ENCODE peak calls at places on chromosomes 3 and 15, in eight cellular contexts. G is heart left ventricle, D is endodermal cell, Q is neural progenitor cell, N is brain microvascular endothelial cell, S is tibial nerve, P is bronchial epithelial cell, U is esophagus muscularis mucosa. R is an unnamed sample.
A peak's percentile ranks its signal among the peaks of the same experiment; 100 is the strongest.

GRCh38 chr3:132953683-132954082 is 84.5 kb upstream of the TMEM108 start:
- DNase-seq in G (no peak), D (no peak), Q (no peak), N (no peak), S (no peak), P (no peak), U (no peak), R (no peak)

GRCh38 chr3:24583004-24583403 is 88.4 kb upstream of the THRB start:
- DNase-seq in G (no peak), D (no peak), Q (peak; percentile 7), N (peak; percentile 10), S (no peak), P (peak; percentile 39), U (no peak), R (no peak)

GRCh38 chr3:138032567-138032966 is 22.6 kb downstream of the CLDN18 start:
- DNase-seq in G (no peak), D (no peak), Q (no peak), N (no peak), S (no peak), P (no peak), U (no peak), R (no peak)

GRCh38 chr3:63582943-63583500 is 69.5 kb upstream of the SNTN start:
- DNase-seq in G (no peak), D (no peak), Q (no peak), N (no peak), S (no peak), P (no peak), U (no peak), R (no peak)

GRCh38 chr15:69303337-69304175 is 4.8 kb downstream of the PAQR5 start:
- DNase-seq in G (no peak), D (no peak), Q (peak; percentile 38), N (no peak), S (no peak), P (no peak), U (no peak), R (no peak)

GRCh38 chr3:152205097-152205593 is 63.6 kb upstream of the MBNL1 start:
- DNase-seq in G (no peak), D (no peak), Q (no peak), N (no peak), S (no peak), P (no peak), U (no peak), R (no peak)

GRCh38 chr15:59687831-59688230 is 1.3 kb downstream of the BNIP2 start:
- DNase-seq in G (no peak), D (no peak), Q (no peak), N (peak; percentile 25), S (no peak), P (peak; percentile 47), U (no peak), R (no peak)

GRCh38 chr15:58669108-58669507 is 80.4 kb downstream of the ADAM10 start:
- DNase-seq in G (no peak), D (no peak), Q (no peak), N (no peak), S (no peak), P (no peak), U (no peak), R (no peak)

GRCh38 chr15:71385026-71385425 is 269.8 kb downstream of the THSD4 start:
- DNase-seq in G (no peak), D (no peak), Q (no peak), N (no peak), S (no peak), P (no peak), U (peak; percentile 75), R (no peak)

GRCh38 chr15:71385469-71385868 is 270.2 kb downstream of the THSD4 start:
- DNase-seq in G (no peak), D (no peak), Q (no peak), N (no peak), S (no peak), P (no peak), U (no peak), R (no peak)

GRCh38 chr15:71386448-71387236 is 271.4 kb downstream of the THSD4 start:
- DNase-seq in G (no peak), D (no peak), Q (peak; percentile 43), N (no peak), S (no peak), P (no peak), U (no peak), R (no peak)

GRCh38 chr15:71384501-71384900 is 269.2 kb downstream of the THSD4 start:
- DNase-seq in G (no peak), D (no peak), Q (no peak), N (no peak), S (no peak), P (no peak), U (peak; percentile 19), R (no peak)

DNA sequence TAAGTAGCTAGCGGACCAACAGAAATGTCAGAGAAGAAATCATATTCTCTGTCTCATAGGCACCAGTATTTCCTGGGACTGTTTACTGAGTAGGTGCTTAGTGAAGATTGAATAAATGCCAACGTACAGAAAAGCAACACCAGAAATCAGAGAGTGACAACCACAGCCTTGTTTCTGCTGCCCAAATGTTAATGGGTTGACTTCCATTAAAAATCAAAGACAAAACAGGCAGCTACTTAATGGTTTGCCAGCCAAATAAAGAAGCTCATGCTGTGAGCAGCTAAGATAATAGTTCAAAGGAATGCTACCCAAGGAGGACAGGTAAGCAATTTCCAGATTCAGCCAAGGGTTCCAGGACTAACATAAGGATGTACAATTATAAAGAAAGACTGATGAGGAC is 270.7 kb downstream of the THSD4 start:
- DNase-seq in G (no peak), D (no peak), Q (no peak), N (no peak), S (no peak), P (no peak), U (peak; percentile 31), R (no peak)
- TF ChIP-seq CTCF in G (no peak), D (no peak), Q (no peak), N (no peak), S (no peak), P (no peak), U (no peak), R (no peak)

GRCh38 chr15:90880381-90881145 is 3.7 kb upstream of the FES start:
- DNase-seq in G (no peak), D (no peak), Q (no peak), N (no peak), S (no peak), P (no peak), U (no peak), R (no peak)

GRCh38 chr15:90877315-90877714 is 7.0 kb upstream of the FES start:
- DNase-seq in G (no peak), D (no peak), Q (no peak), N (no peak), S (no peak), P (no peak), U (no peak), R (no peak)

GRCh38 chr15:90877996-90878395 is 6.3 kb upstream of the FES start:
- DNase-seq in G (no peak), D (no peak), Q (no peak), N (no peak), S (no peak), P (no peak), U (no peak), R (no peak)

GRCh38 chr15:90879730-90880366 is 4.5 kb upstream of the FES start:
- DNase-seq in G (no peak), D (no peak), Q (no peak), N (no peak), S (no peak), P (no peak), U (no peak), R (no peak)

DNA sequence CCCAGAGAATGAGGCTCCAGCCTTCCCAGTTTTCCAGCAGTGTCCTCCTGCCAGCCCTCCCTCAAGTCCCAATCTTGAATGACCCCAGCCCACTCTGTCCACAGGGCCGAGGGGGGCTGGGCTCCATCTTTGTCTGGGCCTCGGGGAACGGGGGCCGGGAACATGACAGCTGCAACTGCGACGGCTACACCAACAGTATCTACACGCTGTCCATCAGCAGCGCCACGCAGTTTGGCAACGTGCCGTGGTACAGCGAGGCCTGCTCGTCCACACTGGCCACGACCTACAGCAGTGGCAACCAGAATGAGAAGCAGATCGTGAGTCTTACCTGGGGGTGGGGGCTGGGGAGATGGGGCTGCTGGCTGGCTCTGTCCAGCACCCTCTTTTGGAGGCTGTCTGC is 5.6 kb upstream of the FES start:
- DNase-seq in G (no peak), D (no peak), Q (no peak), N (no peak), S (no peak), P (no peak), U (no peak), R (no peak)
- H3K36me3 ChIP-seq in G (peaks cover 72% of the 10 kb centered on the region), D (peaks cover 23% of the 10 kb centered on the region), Q (no peaks in the 10 kb centered on the region), N (peaks cover 65% of the 10 kb centered on the region), S (no peaks in the 10 kb centered on the region), P (peaks cover 30% of the 10 kb centered on the region), U (peaks cover 74% of the 10 kb centered on the region), R (peaks cover 51% of the 10 kb centered on the region)

GRCh38 chr3:42033741-42034140 is 57.4 kb upstream of the TRAK1 start:
- DNase-seq in G (no peak), D (no peak), Q (no peak), N (no peak), S (no peak), P (no peak), U (no peak), R (no peak)

GRCh38 chr3:42032693-42033349 is 58.3 kb upstream of the TRAK1 start:
- DNase-seq in G (no peak), D (no peak), Q (peak; percentile 91), N (peak; percentile 96), S (peak; percentile 74), P (peak; percentile 59), U (peak; percentile 91), R (peak; percentile 98)

GRCh38 chr3:42035816-42036482 is 55.2 kb upstream of the TRAK1 start:
- DNase-seq in G (peak; percentile 52), D (no peak), Q (no peak), N (no peak), S (no peak), P (peak; percentile 36), U (no peak), R (no peak)

GRCh38 chr3:42036483-42036823 is 54.7 kb upstream of the TRAK1 start:
- DNase-seq in G (peak; percentile 49), D (no peak), Q (no peak), N (peak; percentile 92), S (no peak), P (peak; percentile 96), U (no peak), R (peak; percentile 92)

DNA sequence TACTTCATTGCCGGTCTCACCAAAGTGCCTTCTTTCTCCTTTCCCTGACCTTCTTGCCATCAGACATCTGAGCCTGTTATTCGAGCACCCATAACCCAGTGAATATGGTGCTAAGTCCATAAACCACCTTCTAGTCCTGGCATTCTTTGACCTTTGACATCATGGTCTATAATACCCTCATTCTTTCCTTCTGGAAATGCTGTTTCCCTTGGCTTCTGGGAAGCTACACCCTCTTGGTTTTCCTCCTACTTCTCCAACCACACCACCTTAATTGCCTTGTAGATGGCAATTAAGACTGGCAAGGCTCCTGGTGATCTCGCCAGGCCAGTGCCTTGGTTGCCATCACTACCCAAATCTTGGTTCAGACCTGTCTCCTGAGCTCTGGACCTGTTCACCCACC is 56.1 kb upstream of the TRAK1 start:
- DNase-seq in G (no peak), D (no peak), Q (no peak), N (no peak), S (no peak), P (no peak), U (no peak), R (no peak)
- H3K4me3 ChIP-seq in G (no peak overlapping the region), D (no peak overlapping the region), Q (no peak overlapping the region), N (no peak overlapping the region), S (no peak overlapping the region), P (no peak overlapping the region), U (no peak overlapping the region), R (no peak overlapping the region)

GRCh38 chr3:58631742-58632141 is 34.8 kb downstream of the FAM3D start:
- DNase-seq in G (no peak), D (no peak), Q (no peak), N (no peak), S (no peak), P (no peak), U (no peak), R (no peak)

GRCh38 chr3:58628823-58629562 is 37.6 kb downstream of the FAM3D start:
- DNase-seq in G (peak; percentile 59), D (no peak), Q (no peak), N (peak; percentile 69), S (peak; percentile 66), P (peak; percentile 29), U (no peak), R (peak; percentile 93)

GRCh38 chr3:58629629-58630028 is 36.9 kb downstream of the FAM3D start:
- DNase-seq in G (no peak), D (no peak), Q (no peak), N (no peak), S (no peak), P (no peak), U (no peak), R (no peak)

GRCh38 chr3:58630710-58631092 is 35.9 kb downstream of the FAM3D start:
- DNase-seq in G (no peak), D (no peak), Q (no peak), N (no peak), S (no peak), P (no peak), U (no peak), R (no peak)

GRCh38 chr3:58630081-58630709 is 36.4 kb downstream of the FAM3D start:
- DNase-seq in G (peak; percentile 70), D (peak; percentile 94), Q (peak; percentile 86), N (peak; percentile 30), S (peak; percentile 47), P (peak; percentile 49), U (no peak), R (no peak)
- TF ChIP-seq CTCF in G (peak; percentile 97), D (peak; percentile 95), Q (peak; percentile 91), N (peak; percentile 89), S (peak; percentile 93), P (peak; percentile 90), U (peak; percentile 91), R (peak; percentile 86)